ENCODE peak calls at places on chromosomes 2 and 18, in six cellular contexts. L is activated effector memory CD4-positive, alpha-beta T cell treated with anti-CD3 and anti-CD28 coated beads, Interleukin-2, amount 50 U/mL, for 16 hours; N is brain microvascular endothelial cell; V is sciatic nerve; W is iPS-NIHi11; S is kidney. Z is an unnamed sample.

GRCh38 chr18:48859311-48860275 is 91.2 kb downstream of the SMAD7 start:
- DNase-seq in W (peak), V (no peak), N (no peak), L (no peak), S (peak), Z (peak)

GRCh38 chr2:64534363-64534762 is 10.2 kb downstream of the AFTPH start:
- DNase-seq in S (no peak), V (no peak), W (no peak), L (no peak), N (no peak), Z (no peak)

GRCh38 chr2:206993964-206994363 is 54.6 kb downstream of the CPO start:
- DNase-seq in S (no peak), W (no peak), L (no peak), N (no peak), V (no peak), Z (no peak)

GRCh38 chr18:59231157-59231556 is 11.2 kb downstream of the GRP start:
- DNase-seq in V (no peak), L (no peak), W (no peak), S (no peak), N (no peak), Z (no peak)

GRCh38 chr2:205590759-205591158 is 91.5 kb upstream of the NRP2 start:
- DNase-seq in L (no peak), V (no peak), W (no peak), S (no peak), N (peak), Z (no peak)

GRCh38 chr2:47056875-47057731 is 98.0 kb downstream of the STPG4 start:
- DNase-seq in L (no peak), V (no peak), N (no peak), W (no peak), S (peak), Z (no peak)

GRCh38 chr2:44060990-44061389 is 65.2 kb upstream of the LRPPRC start:
- DNase-seq in N (no peak), L (no peak), W (no peak), V (no peak), S (no peak), Z (no peak)

GRCh38 chr18:72672364-72673151 is 128.4 kb upstream of the CBLN2 start:
- DNase-seq in W (peak), V (no peak), S (no peak), L (no peak), N (peak), Z (no peak)

GRCh38 chr2:60549250-60550150 is 4.0 kb downstream of the BCL11A start:
- DNase-seq in V (no peak), S (peak), W (no peak), L (no peak), N (no peak), Z (peak)

GRCh38 chr2:236169151-236169721 is 1.1 kb upstream of the GBX2 start:
- DNase-seq in V (no peak), N (no peak), L (no peak), S (no peak), W (no peak), Z (no peak)

GRCh38 chr2:99072556-99072955 is 69.0 kb upstream of the C2orf15 start:
- DNase-seq in N (no peak), S (no peak), L (no peak), W (no peak), V (no peak), Z (no peak)

GRCh38 chr2:127179756-127180155 is 40.3 kb downstream of the CYP27C1 start:
- DNase-seq in W (no peak), V (peak), N (no peak), S (no peak), L (peak), Z (no peak)

GRCh38 chr18:38909972-38910371 is 1344.4 kb upstream of the CELF4 start:
- DNase-seq in N (peak), V (no peak), S (no peak), L (no peak), W (no peak), Z (no peak)

Z was measured in posterior vena cava.